ENCODE peak calls at places on chromosomes 2 and 18, in six cellular contexts. H is GM12865, L is cardiac muscle cell, I is GM10248, T is PC-9, J is B cell. Z is an unnamed sample.

GRCh38 chr18:79508565-79509535 is 113.1 kb downstream of the NFATC1 start:
- DNase-seq in I (peak; percentile 77), L (no peak), J (peak; percentile 71), H (no peak), T (no peak), Z (peak; percentile 81)

GRCh38 chr2:61769093-61769675 is 84.7 kb downstream of the FAM161A start:
- DNase-seq in I (no peak), L (no peak), J (no peak), H (no peak), T (no peak), Z (no peak)

GRCh38 chr2:218259099-218259921 is 1.5 kb upstream of the GPBAR1 start:
- DNase-seq in I (no peak), L (peak; percentile 75), J (no peak), T (no peak), H (no peak), Z (no peak)

GRCh38 chr2:234676859-234677450 is 180.1 kb upstream of the ARL4C start:
- DNase-seq in H (no peak), J (no peak), T (no peak), I (no peak), L (no peak), Z (no peak)

GRCh38 chr18:33135951-33136660 is 304.4 kb downstream of the CCDC178 start:
- DNase-seq in J (no peak), H (no peak), L (no peak), I (no peak), T (no peak), Z (no peak)

GRCh38 chr2:237691908-237692600 is 64.7 kb downstream of the LRRFIP1 start:
- DNase-seq in H (peak; percentile 97), I (peak; percentile 96), J (peak; percentile 97), L (peak; percentile 96), T (peak; percentile 74), Z (peak; percentile 98)

GRCh38 chr2:240856151-240856980 is 12.3 kb upstream of the AGXT start:
- DNase-seq in T (no peak), I (no peak), L (no peak), J (no peak), H (peak; percentile 41), Z (no peak)

GRCh38 chr2:203867561-203868200 is at the start of gene CTLA4:
- DNase-seq in I (no peak), L (no peak), T (no peak), J (no peak), H (no peak), Z (no peak)

GRCh38 chr2:30761226-30761625 is 46.0 kb downstream of the CAPN13 start:
- DNase-seq in J (no peak), H (no peak), I (no peak), T (no peak), L (no peak), Z (no peak)

GRCh38 chr2:100417745-100418090 is 250 bp upstream of the CHST10 start:
- DNase-seq in T (no peak), J (no peak), L (no peak), H (no peak), I (no peak), Z (peak; percentile 37)

GRCh38 chr2:35199298-35199697 is 1156.3 kb upstream of the CRIM1 start:
- DNase-seq in L (no peak), J (no peak), T (no peak), I (no peak), H (no peak), Z (no peak)

GRCh38 chr2:174555998-174556397 is 41.6 kb downstream of the WIPF1 start:
- DNase-seq in I (no peak), T (no peak), H (no peak), J (no peak), L (no peak), Z (no peak)

GRCh38 chr2:7027436-7027835 is 110.2 kb downstream of the RNF144A start:
- DNase-seq in I (no peak), T (no peak), J (no peak), L (no peak), H (no peak), Z (no peak)

GRCh38 chr2:20593072-20594034 is 57.5 kb downstream of the HS1BP3 start:
- DNase-seq in I (no peak), L (no peak), J (peak; percentile 27), H (no peak), T (peak; percentile 92), Z (no peak)

GRCh38 chr2:72920317-72921087 is 3.2 kb downstream of the EMX1 start:
- DNase-seq in H (peak; percentile 61), J (peak; percentile 36), L (peak; percentile 50), T (no peak), I (peak; percentile 22), Z (peak; percentile 56)

GRCh38 chr18:9577361-9577760 is 37.0 kb downstream of the PPP4R1 start:
- DNase-seq in J (no peak), L (no peak), T (no peak), H (no peak), I (no peak), Z (no peak)

GRCh38 chr2:134399096-134399495 is 145.2 kb downstream of the MGAT5 start:
- DNase-seq in I (no peak), T (no peak), H (no peak), L (no peak), J (no peak), Z (no peak)

GRCh38 chr2:64988420-64989125 is 626 bp upstream of the SLC1A4 start:
- DNase-seq in I (peak; percentile 65), H (peak; percentile 94), J (no peak), T (peak; percentile 76), L (peak; percentile 80), Z (peak; percentile 78)

GRCh38 chr18:79846936-79847557 is 49.3 kb downstream of the KCNG2 start:
- DNase-seq in H (no peak), L (no peak), T (no peak), I (peak; percentile 6), J (no peak), Z (no peak)

GRCh38 chr2:160109939-160110673 is 47.7 kb upstream of the PLA2R1 start:
- DNase-seq in H (peak; percentile 75), T (no peak), L (peak; percentile 88), I (peak; percentile 52), J (no peak), Z (peak; percentile 62)
- TF ChIP-seq CTCF in H (peak; percentile 77), T (peak; percentile 77), L (peak; percentile 80), I (peak; percentile 70), J (peak; percentile 64), Z (peak; percentile 65)

DNA sequence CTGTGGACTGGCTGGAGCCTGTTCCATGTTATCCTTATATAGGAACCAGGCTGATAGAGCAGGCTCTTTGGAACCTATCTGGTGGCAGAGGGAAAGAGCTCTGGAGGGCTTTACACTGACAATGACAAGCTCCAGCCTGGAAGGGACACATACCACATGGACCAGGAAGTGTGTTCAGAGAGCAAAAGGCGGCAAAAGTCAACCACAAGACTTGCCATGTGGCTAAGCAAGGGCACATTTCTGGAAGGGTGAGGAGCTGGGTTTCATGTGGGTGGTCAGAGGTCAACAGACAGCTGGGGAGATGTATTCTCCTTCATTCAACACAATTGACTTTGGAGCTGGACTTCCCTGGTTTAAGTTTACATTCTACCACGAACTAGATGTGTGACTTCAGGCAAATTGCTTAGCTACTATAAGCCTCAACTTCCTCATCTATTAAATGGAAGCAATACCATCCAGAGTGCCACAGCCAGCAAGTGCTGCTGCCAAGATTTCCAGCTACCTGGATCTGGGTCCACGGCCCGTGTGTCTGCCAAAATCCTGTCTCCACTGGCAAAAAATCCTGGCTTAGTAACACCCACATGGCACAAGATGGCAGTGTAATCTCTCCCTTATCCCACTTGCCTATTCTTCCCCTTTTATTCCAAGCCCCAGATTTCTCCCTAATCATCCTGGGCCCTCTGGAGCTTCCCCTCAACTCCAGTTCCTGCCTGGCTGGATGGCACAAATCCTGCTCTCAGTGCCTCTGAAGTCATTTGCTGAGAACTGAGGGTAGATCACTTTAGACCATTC is 325.3 kb downstream of the DYSF start:
- DNase-seq in J (no peak), H (no peak), T (no peak), L (peak; percentile 24), I (no peak), Z (peak; percentile 1)
- TF ChIP-seq CTCF in J (no peak), H (no peak), T (peak; percentile 37), L (peak; percentile 20), I (no peak), Z (no peak)

DNA sequence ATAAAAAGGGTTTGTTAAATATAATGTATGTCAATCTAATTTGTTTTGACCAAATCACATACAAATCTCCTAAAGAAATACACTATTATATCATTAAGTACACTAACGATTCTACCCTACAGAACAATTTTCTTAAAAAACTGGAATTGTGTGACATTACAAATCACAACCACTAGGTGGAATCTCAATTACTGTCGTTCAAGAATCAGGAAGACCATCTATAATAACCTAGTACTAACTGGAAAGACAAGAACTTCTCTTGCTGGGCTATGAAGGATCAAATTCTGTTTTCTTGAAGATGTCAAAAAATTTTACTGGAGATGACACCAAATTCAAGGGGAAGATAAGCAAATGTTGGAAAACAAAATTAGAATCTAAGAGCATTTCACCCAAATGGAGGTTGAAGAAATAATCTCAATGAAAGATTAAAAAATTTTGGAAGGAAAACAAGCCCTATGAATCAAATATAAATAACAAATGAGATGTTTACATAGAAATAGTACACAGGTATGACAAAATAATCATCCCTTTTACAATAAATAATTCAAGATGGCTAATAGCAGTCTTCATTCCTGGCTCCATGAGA is 110.9 kb downstream of the STK39 start:
- DNase-seq in I (peak; percentile 16), H (peak; percentile 44), T (no peak), J (no peak), L (no peak), Z (peak; percentile 13)
- TF ChIP-seq CTCF in I (peak; percentile 28), H (peak; percentile 51), T (peak; percentile 61), J (peak; percentile 73), L (peak; percentile 51), Z (no peak)

DNA sequence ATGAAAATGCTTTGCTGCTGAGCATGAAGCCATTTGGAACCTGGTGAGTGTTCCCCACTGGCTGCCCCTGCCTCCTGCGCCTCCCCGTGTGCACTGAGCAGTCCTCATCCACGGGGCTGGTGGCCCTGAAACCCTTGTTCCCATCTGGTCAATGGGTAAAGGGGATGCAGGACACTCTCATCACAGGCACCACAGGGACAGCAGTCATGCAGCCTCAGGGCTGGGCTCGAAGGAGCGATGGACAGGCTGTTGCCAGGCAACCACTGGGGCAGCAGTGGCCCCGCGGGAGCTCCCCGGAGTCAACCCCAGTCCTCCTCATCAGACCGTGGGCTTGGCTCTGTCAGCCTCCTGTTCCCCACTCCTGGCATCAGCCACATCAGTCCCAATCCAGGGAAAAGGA is 509.6 kb downstream of the EIPR1 start:
- DNase-seq in H (no peak), I (no peak), T (no peak), J (no peak), L (no peak), Z (no peak)
- TF ChIP-seq CTCF in H (no peak), I (no peak), T (no peak), J (no peak), L (no peak), Z (no peak)

DNA sequence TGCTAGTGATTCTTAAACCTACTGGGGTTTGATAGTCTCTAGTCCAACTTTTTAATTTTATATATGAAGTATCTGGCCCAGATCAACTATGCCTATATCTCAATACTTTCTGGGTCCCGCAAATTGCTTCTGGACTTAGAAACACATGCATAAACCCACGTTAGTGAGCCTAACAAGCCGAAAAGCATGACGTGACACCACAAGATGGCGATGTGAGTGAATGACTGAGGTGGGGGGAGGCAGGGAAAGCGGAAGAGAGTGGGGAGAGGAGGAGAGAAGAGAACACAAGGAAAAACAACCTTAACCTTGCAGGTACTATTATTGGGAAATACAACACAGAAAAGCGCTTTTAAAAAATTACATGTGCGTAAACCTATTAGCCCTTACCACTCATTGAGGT is 13.8 kb downstream of the PDIA6 start:
- DNase-seq in H (no peak), I (no peak), T (no peak), L (no peak), J (no peak), Z (no peak)
- TF ChIP-seq CTCF in H (no peak), I (peak; percentile 19), T (no peak), L (no peak), J (no peak), Z (no peak)